ENCODE peak calls at places on chromosome 14, in eight cellular contexts. P, M, F, A, T, N, V and O are unnamed samples.

GRCh38 chr14:53380041-53380440 is 226.9 kb upstream of the DDHD1 start:
- DNase-seq in V (no peak), N (no peak), T (no peak), A (no peak), F (no peak), M (no peak), P (no peak), O (no peak)

GRCh38 chr14:57464013-57464730 is 29.5 kb downstream of the CCDC198 start:
- DNase-seq in T (no peak), M (no peak), F (no peak), V (no peak), N (no peak), P (no peak), A (no peak), O (no peak)

GRCh38 chr14:103870891-103871595 is 23.7 kb upstream of the PPP1R13B start:
- DNase-seq in P (no peak), M (no peak), N (no peak), A (no peak), F (no peak), T (no peak), V (no peak), O (no peak)

GRCh38 chr14:55936691-55937090 is 181.5 kb upstream of the PELI2 start:
- DNase-seq in T (no peak), A (no peak), N (peak; percentile 3), M (no peak), V (no peak), P (no peak), F (no peak), O (peak; percentile 51)

GRCh38 chr14:32478027-32478426 is 148.9 kb downstream of the AKAP6 start:
- DNase-seq in F (no peak), V (no peak), N (peak; percentile 40), A (no peak), M (no peak), P (no peak), T (peak; percentile 14), O (no peak)

GRCh38 chr14:33646692-33647260 is 304.1 kb downstream of the EGLN3 start:
- DNase-seq in V (no peak), M (no peak), P (no peak), F (no peak), A (no peak), N (peak; percentile 91), T (peak; percentile 74), O (no peak)

GRCh38 chr14:65281991-65282908 is 130.3 kb upstream of the FUT8 start:
- DNase-seq in T (no peak), N (peak; percentile 88), P (peak; percentile 58), A (peak; percentile 58), M (no peak), F (no peak), V (peak; percentile 36), O (no peak)

GRCh38 chr14:96424104-96424989 is 32.4 kb downstream of the AK7 start:
- DNase-seq in V (peak; percentile 41), A (peak; percentile 53), T (peak; percentile 89), F (peak; percentile 48), N (peak; percentile 38), M (peak; percentile 57), P (peak; percentile 55), O (peak; percentile 70)

GRCh38 chr14:58873228-58873953 is 235.6 kb downstream of the DACT1 start:
- DNase-seq in M (no peak), T (no peak), A (no peak), N (no peak), V (no peak), P (no peak), F (peak; percentile 66), O (no peak)

GRCh38 chr14:55446833-55447232 is 6.4 kb upstream of the TBPL2 start:
- DNase-seq in P (no peak), T (peak; percentile 96), A (no peak), M (no peak), F (no peak), V (no peak), N (peak; percentile 89), O (no peak)

GRCh38 chr14:75515631-75515999 is 6.7 kb upstream of the BATF start:
- DNase-seq in F (no peak), N (no peak), T (no peak), M (no peak), A (no peak), V (no peak), P (no peak), O (no peak)

GRCh38 chr14:34981743-34982420 is 910 bp upstream of the SRP54 start:
- DNase-seq in F (peak; percentile 35), A (no peak), P (peak; percentile 16), N (peak; percentile 36), V (peak; percentile 14), M (no peak), T (peak; percentile 49), O (peak; percentile 53)

GRCh38 chr14:75222208-75222701 is 45.8 kb upstream of the TMED10 start:
- DNase-seq in A (no peak), P (no peak), N (peak; percentile 91), T (no peak), M (no peak), F (no peak), V (no peak), O (no peak)

GRCh38 chr14:24195186-24196070 is at the start of gene TM9SF1:
- DNase-seq in N (peak; percentile 81), M (peak; percentile 79), V (peak; percentile 90), A (peak; percentile 93), F (peak; percentile 90), P (peak; percentile 72), T (peak; percentile 78), O (peak; percentile 90)

GRCh38 chr14:106802413-106803364 is 1276.3 kb downstream of the TMEM121 start:
- DNase-seq in V (no peak), P (peak; percentile 31), A (no peak), M (peak; percentile 16), T (no peak), F (peak; percentile 52), N (no peak), O (peak; percentile 74)

GRCh38 chr14:71711619-71712018 is 220.6 kb upstream of the RGS6 start:
- DNase-seq in N (peak; percentile 99), P (no peak), T (peak; percentile 62), M (no peak), F (no peak), A (no peak), V (no peak), O (no peak)

GRCh38 chr14:87286191-87286590 is 706.8 kb downstream of the GALC start:
- DNase-seq in V (no peak), P (no peak), A (no peak), M (no peak), F (no peak), T (no peak), N (no peak), O (no peak)

GRCh38 chr14:22977684-22978486 is 4.5 kb downstream of the AJUBA start:
- DNase-seq in P (no peak), A (no peak), V (peak; percentile 54), F (peak; percentile 52), N (peak; percentile 62), T (peak; percentile 92), M (peak; percentile 80), O (peak; percentile 98)

GRCh38 chr14:100374270-100374669 is 51.1 kb downstream of the SLC25A47 start:
- DNase-seq in P (no peak), V (no peak), T (no peak), A (no peak), N (no peak), F (no peak), M (no peak), O (no peak)

GRCh38 chr14:75144944-75145343 is 18.1 kb upstream of the NEK9 start:
- DNase-seq in F (peak; percentile 19), T (no peak), V (peak; percentile 22), A (no peak), N (no peak), P (no peak), M (no peak), O (no peak)

GRCh38 chr14:67221248-67221981 is 19.8 kb upstream of the PALS1 start:
- DNase-seq in P (no peak), F (peak; percentile 41), A (no peak), T (peak; percentile 93), V (no peak), N (peak; percentile 94), M (no peak), O (no peak)

GRCh38 chr14:94097091-94097490 is 13.4 kb upstream of the IFI27 start:
- DNase-seq in P (no peak), N (no peak), A (no peak), V (no peak), M (no peak), T (no peak), F (no peak), O (no peak)

GRCh38 chr14:33457021-33457420 is 493.9 kb downstream of the EGLN3 start:
- DNase-seq in N (no peak), T (peak; percentile 54), F (no peak), M (no peak), V (no peak), A (no peak), P (no peak), O (no peak)

GRCh38 chr14:33464563-33464962 is 486.3 kb downstream of the EGLN3 start:
- DNase-seq in V (no peak), P (no peak), M (no peak), F (no peak), A (no peak), T (no peak), N (no peak), O (no peak)

GRCh38 chr14:104001003-104001402 is 58.7 kb upstream of the RD3L start:
- DNase-seq in F (no peak), M (no peak), P (no peak), A (no peak), V (no peak), T (peak; percentile 31), N (no peak), O (peak; percentile 36)

GRCh38 chr14:105389534-105389933 is 8.8 kb upstream of the TEX22 start:
- DNase-seq in A (no peak), N (no peak), P (no peak), V (no peak), F (no peak), T (no peak), M (no peak), O (no peak)
- H3K4me1 ChIP-seq in A (no peaks in the 10 kb centered on the region), N (no peaks in the 10 kb centered on the region), P (no peaks in the 10 kb centered on the region), V (no peaks in the 10 kb centered on the region), F (no peaks in the 10 kb centered on the region), T (no peaks in the 10 kb centered on the region), M (no peaks in the 10 kb centered on the region), O (no peaks in the 10 kb centered on the region)

GRCh38 chr14:61561657-61562276 is 133.5 kb upstream of the HIF1A start:
- DNase-seq in V (peak; percentile 82), P (no peak), N (peak; percentile 100), A (no peak), M (peak; percentile 77), F (peak; percentile 79), T (peak; percentile 99), O (peak; percentile 76)
- TF ChIP-seq CTCF in V (no peak), P (no peak), N (no peak), A (no peak), M (no peak), F (no peak), T (peak; percentile 25), O (no peak)

DNA sequence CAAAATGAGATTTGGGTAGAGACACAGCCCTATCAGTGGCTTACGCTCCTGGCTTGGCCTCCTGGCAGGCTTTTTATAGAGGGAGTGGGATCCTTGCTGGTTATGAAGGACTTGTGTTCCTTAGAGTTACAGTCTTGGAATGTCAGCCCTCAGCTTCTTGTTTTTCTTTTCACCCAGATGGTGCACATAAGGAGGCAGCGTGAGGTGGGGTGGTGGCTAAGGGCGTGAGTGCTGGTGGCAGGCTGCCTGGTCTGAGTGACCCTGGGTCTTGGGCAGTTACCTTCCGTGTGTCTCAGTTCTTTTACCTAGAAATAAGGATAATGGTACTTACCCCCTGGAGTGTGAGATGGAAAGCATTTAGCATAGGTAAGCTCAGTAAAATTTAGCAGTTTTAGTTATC is 25.9 kb downstream of the TRAF3 start:
- DNase-seq in N (no peak), A (no peak), T (no peak), M (no peak), F (no peak), V (no peak), P (no peak), O (no peak)
- H3K4me1 ChIP-seq in N (peaks cover 13% of the 10 kb centered on the region), A (peaks cover 33% of the 10 kb centered on the region), T (no peaks in the 10 kb centered on the region), M (peaks cover 3% of the 10 kb centered on the region), F (peaks cover 18% of the 10 kb centered on the region), V (no peaks in the 10 kb centered on the region), P (peaks cover 27% of the 10 kb centered on the region), O (no peaks in the 10 kb centered on the region)

GRCh38 chr14:102086972-102087761 is at the start of gene HSP90AA1:
- DNase-seq in P (peak; percentile 87), A (peak; percentile 98), T (peak; percentile 96), M (peak; percentile 85), F (peak; percentile 94), V (peak; percentile 95), N (peak; percentile 72), O (peak; percentile 90)
- TF ChIP-seq CTCF in P (no peak), A (no peak), T (peak; percentile 16), M (no peak), F (no peak), V (no peak), N (no peak), O (peak; percentile 33)